ENCODE peak calls at places on chromosome 16, in eight cellular contexts. M is neural progenitor cell; J is ELR; L is WTC11; Z is left colon; F is left kidney; H is activated CD8-positive, alpha-beta memory T cell treated with anti-CD3 and anti-CD28 coated beads for 48 hours; I is activated naive CD4-positive, alpha-beta T cell treated with anti-CD3 and anti-CD28 coated beads, Interleukin-2, amount 10 ng/mL, durations not matched to agents 7 days and 5 days. R is an unnamed sample.

GRCh38 chr16:85444879-85445778 is 168.0 kb upstream of the GSE1 start:
- DNase-seq in M (peak), J (no peak), L (no peak), Z (peak), F (peak), H (no peak), I (no peak), R (no peak)

GRCh38 chr16:11651796-11652195 is 16.5 kb upstream of the SNN start:
- DNase-seq in M (no peak), J (no peak), L (no peak), Z (no peak), F (no peak), H (no peak), I (no peak), R (no peak)

GRCh38 chr16:56912746-56913703 is 18.9 kb upstream of the HERPUD1 start:
- DNase-seq in M (no peak), J (peak), L (no peak), Z (peak), F (peak), H (no peak), I (no peak), R (no peak)

GRCh38 chr16:13552062-13552959 is 367.6 kb upstream of the ERCC4 start:
- DNase-seq in M (no peak), J (no peak), L (no peak), Z (no peak), F (no peak), H (no peak), I (no peak), R (no peak)

GRCh38 chr16:89256651-89257254 is 39.2 kb downstream of the ZNF778 start:
- DNase-seq in M (peak), J (peak), L (peak), Z (peak), F (peak), H (peak), I (peak), R (no peak)

GRCh38 chr16:81531415-81531814 is 86.8 kb downstream of the CMIP start:
- DNase-seq in M (no peak), J (no peak), L (no peak), Z (no peak), F (peak), H (no peak), I (no peak), R (no peak)

GRCh38 chr16:1315081-1316032 is 5.9 kb downstream of the UBE2I start:
- DNase-seq in M (no peak), J (no peak), L (no peak), Z (no peak), F (no peak), H (no peak), I (no peak), R (no peak)

GRCh38 chr16:30748634-30749445 is 615 bp downstream of the PHKG2 start:
- DNase-seq in M (peak), J (peak), L (peak), Z (peak), F (peak), H (no peak), I (peak), R (no peak)

GRCh38 chr16:23400387-23400930 is 52.5 kb downstream of the COG7 start:
- DNase-seq in M (no peak), J (no peak), L (no peak), Z (no peak), F (no peak), H (no peak), I (no peak), R (no peak)

GRCh38 chr16:24151482-24151939 is 104.6 kb upstream of the CACNG3 start:
- DNase-seq in M (peak), J (no peak), L (no peak), Z (no peak), F (no peak), H (no peak), I (peak), R (no peak)

GRCh38 chr16:85768225-85768624 is 17.3 kb upstream of the C16orf74 start:
- DNase-seq in M (peak), J (no peak), L (no peak), Z (no peak), F (no peak), H (no peak), I (no peak), R (no peak)

GRCh38 chr16:3460121-3460520 is 16.6 kb downstream of the NAA60 start:
- DNase-seq in M (no peak), J (no peak), L (no peak), Z (no peak), F (no peak), H (no peak), I (no peak), R (no peak)

GRCh38 chr16:55351936-55352335 is 27.9 kb downstream of the IRX6 start:
- DNase-seq in M (no peak), J (no peak), L (no peak), Z (no peak), F (no peak), H (no peak), I (no peak), R (no peak)

GRCh38 chr16:68332411-68333121 is 21.7 kb downstream of the PRMT7 start:
- DNase-seq in M (no peak), J (no peak), L (no peak), Z (no peak), F (peak), H (no peak), I (peak), R (peak)

GRCh38 chr16:72847187-72848044 is 200.5 kb downstream of the ZFHX3 start:
- DNase-seq in M (peak), J (peak), L (peak), Z (no peak), F (peak), H (no peak), I (peak), R (no peak)

GRCh38 chr16:17321824-17322223 is 148.9 kb downstream of the XYLT1 start:
- DNase-seq in M (no peak), J (no peak), L (no peak), Z (no peak), F (no peak), H (no peak), I (no peak), R (no peak)

GRCh38 chr16:85418978-85419491 is 194.1 kb upstream of the GSE1 start:
- DNase-seq in M (peak), J (no peak), L (peak), Z (no peak), F (no peak), H (no peak), I (peak), R (no peak)

GRCh38 chr16:1972490-1972877 is 631 bp downstream of the TBL3 start:
- DNase-seq in M (peak), J (peak), L (no peak), Z (no peak), F (no peak), H (no peak), I (peak), R (no peak)

GRCh38 chr16:84986102-84986501 is 25.2 kb downstream of the ZDHHC7 start:
- DNase-seq in M (no peak), J (no peak), L (no peak), Z (no peak), F (no peak), H (no peak), I (no peak), R (no peak)

GRCh38 chr16:30166202-30166902 is 17.1 kb upstream of the CORO1A start:
- DNase-seq in M (no peak), J (no peak), L (no peak), Z (no peak), F (no peak), H (no peak), I (peak), R (no peak)

GRCh38 chr16:29744541-29745101 is 1.2 kb downstream of the C16orf54 start:
- DNase-seq in M (no peak), J (no peak), L (no peak), Z (no peak), F (no peak), H (no peak), I (no peak), R (no peak)

GRCh38 chr16:1486551-1487390 is 2.0 kb downstream of the PTX4 start:
- DNase-seq in M (no peak), J (no peak), L (no peak), Z (no peak), F (no peak), H (no peak), I (no peak), R (no peak)

GRCh38 chr16:70419384-70420327 is 19.2 kb downstream of the ST3GAL2 start:
- DNase-seq in M (no peak), J (no peak), L (no peak), Z (no peak), F (no peak), H (no peak), I (no peak), R (no peak)

R was measured in LNCaP clone FGC.